ENCODE peak calls at places on chromosomes 13 and 19, in five cellular contexts. E is MM.1S, U is IMR-90, P is astrocyte, Y is mammary epithelial cell. H is an unnamed sample.
A peak's percentile ranks its signal among the peaks of the same experiment; 100 is the strongest.

GRCh38 chr13:32016119-32016518 is 15.5 kb upstream of the FRY start:
- DNase-seq in E (no peak), P (no peak), Y (no peak), U (no peak), H (no peak)

GRCh38 chr13:110447058-110447511 is 114.4 kb downstream of the RAB20 start:
- DNase-seq in E (no peak), P (peak; percentile 42), Y (no peak), U (peak; percentile 35), H (no peak)

GRCh38 chr13:114056205-114057013 is 76.0 kb downstream of the RASA3 start:
- DNase-seq in P (no peak), Y (no peak), U (no peak), E (no peak), H (no peak)

GRCh38 chr13:22428188-22428828 is 752.5 kb upstream of the SGCG start:
- DNase-seq in Y (no peak), P (no peak), E (no peak), U (no peak), H (no peak)

GRCh38 chr13:97456047-97456446 is 22.1 kb downstream of the RAP2A start:
- DNase-seq in Y (no peak), P (no peak), E (no peak), U (no peak), H (no peak)

GRCh38 chr13:29975287-29975686 is 124.9 kb upstream of the UBL3 start:
- DNase-seq in Y (no peak), E (no peak), U (no peak), P (no peak), H (no peak)

GRCh38 chr13:98508280-98509074 is 68.4 kb downstream of the STK24 start:
- DNase-seq in E (no peak), P (peak; percentile 87), Y (peak; percentile 60), U (peak; percentile 79), H (no peak)

GRCh38 chr19:18951721-18952281 is 10.8 kb upstream of the HOMER3 start:
- DNase-seq in P (no peak), U (no peak), E (no peak), Y (peak; percentile 96), H (no peak)

GRCh38 chr19:57613941-57614743 is at the start of gene ZNF134:
- DNase-seq in E (peak; percentile 88), P (peak; percentile 83), U (peak; percentile 87), Y (peak; percentile 82), H (peak; percentile 96)

GRCh38 chr13:37293295-37293694 is 187.8 kb upstream of the CSNK1A1L start:
- DNase-seq in Y (no peak), P (no peak), E (no peak), U (no peak), H (no peak)

GRCh38 chr13:106432636-106433035 is 102.8 kb downstream of the EFNB2 start:
- DNase-seq in E (no peak), Y (peak; percentile 4), U (no peak), P (peak; percentile 21), H (no peak)

GRCh38 chr19:11931051-11931450 is 6.1 kb downstream of the ZNF700 start:
- DNase-seq in Y (no peak), P (peak; percentile 15), U (peak; percentile 48), E (no peak), H (no peak)

GRCh38 chr19:15702590-15702930 is 25.3 kb upstream of the OR10H2 start:
- DNase-seq in Y (peak; percentile 60), U (no peak), E (peak; percentile 21), P (no peak), H (no peak)

GRCh38 chr13:70087247-70087646 is 20.4 kb upstream of the ATXN8OS start:
- DNase-seq in E (no peak), P (no peak), Y (peak; percentile 8), U (no peak), H (no peak)

GRCh38 chr19:15937771-15938170 is 3.4 kb upstream of the CYP4F11 start:
- DNase-seq in U (no peak), E (no peak), Y (no peak), P (no peak), H (no peak)

GRCh38 chr19:16368385-16369305 is 44.0 kb downstream of the KLF2 start:
- DNase-seq in U (no peak), Y (no peak), P (no peak), E (no peak), H (no peak)

DNA sequence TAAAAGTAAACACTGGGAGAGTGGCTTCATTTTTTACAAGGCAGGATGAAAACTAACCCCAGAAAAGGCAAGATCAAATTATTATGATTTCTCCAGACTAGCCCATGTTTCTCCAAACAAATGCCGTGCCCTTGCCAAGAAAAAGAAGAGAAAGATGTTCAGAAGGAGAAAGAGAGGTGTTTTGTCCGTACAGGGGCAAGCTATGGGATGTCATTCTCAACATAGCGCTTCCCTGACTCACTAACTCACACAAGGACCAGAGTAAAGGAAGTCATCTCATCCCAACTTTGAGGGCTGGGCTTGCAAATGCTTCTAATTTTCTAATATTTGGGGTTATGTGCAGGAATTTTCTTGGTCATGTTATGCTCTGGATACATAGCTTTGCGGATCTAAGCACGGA is 224.2 kb upstream of the MAB21L1 start:
- DNase-seq in U (peak; percentile 72), Y (no peak), P (peak; percentile 74), E (no peak), H (no peak)
- H3K27ac ChIP-seq in U (peak overlapping the region; percentile 92), Y (no peak overlapping the region), P (peak overlapping the region; percentile 83), E (no peak overlapping the region), H (no peak overlapping the region)

GRCh38 chr19:35460608-35461007 is 12.6 kb downstream of the FFAR2 start:
- DNase-seq in P (no peak), Y (no peak), E (no peak), U (no peak), H (no peak)
- H3K4me1 ChIP-seq in P (no peaks in the 10 kb centered on the region), Y (no peaks in the 10 kb centered on the region), E (peaks cover 36% of the 10 kb centered on the region), U (no peaks in the 10 kb centered on the region), H (peaks cover 5% of the 10 kb centered on the region)

GRCh38 chr19:6524326-6524725 is 6.5 kb upstream of the TNFSF9 start:
- DNase-seq in U (no peak), P (no peak), Y (no peak), E (no peak), H (no peak)

GRCh38 chr19:6519289-6519688 is 11.5 kb upstream of the TNFSF9 start:
- DNase-seq in Y (peak; percentile 77), U (peak; percentile 61), P (peak; percentile 71), E (no peak), H (no peak)

GRCh38 chr19:6527893-6528543 is 2.8 kb upstream of the TNFSF9 start:
- DNase-seq in U (no peak), E (no peak), P (no peak), Y (no peak), H (no peak)

GRCh38 chr19:6521718-6522646 is 8.8 kb upstream of the TNFSF9 start:
- DNase-seq in E (no peak), Y (no peak), P (no peak), U (no peak), H (no peak)

GRCh38 chr19:6522712-6523111 is 8.1 kb upstream of the TNFSF9 start:
- DNase-seq in P (no peak), U (no peak), E (no peak), Y (no peak), H (no peak)
- H3K9ac ChIP-seq in P (no peak overlapping the region), U (no peak overlapping the region), E (no peak overlapping the region), Y (no peak overlapping the region), H (no peak overlapping the region)

GRCh38 chr19:2685204-2685704 is 17.2 kb downstream of the GNG7 start:
- DNase-seq in E (no peak), U (no peak), Y (no peak), P (no peak), H (no peak)
- H3K27ac ChIP-seq in E (no peak overlapping the region), U (no peak overlapping the region), Y (no peak overlapping the region), P (no peak overlapping the region), H (no peak overlapping the region)